ENCODE peak calls at places on chromosome 7, in nine cellular contexts. C is BE2C; L is activated effector memory CD4-positive, alpha-beta T cell treated with Interleukin-2 at 50 U/mL for 16 hours; A is HS-27A; P is HEK293T; J is GM19239; K is EH; N is stimulated activated CD4-positive, alpha-beta T cell treated with anti-CD3 and anti-CD28 coated beads, Interleukin-4, amount 100 ng/mL, for 48 hours; D is DMS153. V is an unnamed sample.
A peak's percentile ranks its signal among the peaks of the same experiment; 100 is the strongest.

GRCh38 chr7:111312966-111313365 is 222.0 kb downstream of the LRRN3 start:
- DNase-seq in N (no peak), L (no peak), A (no peak), K (peak; percentile 45), P (no peak), C (peak; percentile 12), J (no peak), D (no peak), V (no peak)

GRCh38 chr7:128042027-128042426 is 10.8 kb upstream of the LRRC4 start:
- DNase-seq in N (no peak), D (no peak), L (no peak), A (no peak), C (no peak), J (no peak), K (no peak), P (no peak), V (no peak)

GRCh38 chr7:23205861-23206510 is 24.1 kb downstream of the NUP42 start:
- DNase-seq in J (peak; percentile 23), A (no peak), N (no peak), K (no peak), D (no peak), L (no peak), P (no peak), C (no peak), V (no peak)

GRCh38 chr7:92423646-92424045 is 23.6 kb upstream of the GATAD1 start:
- DNase-seq in P (no peak), J (no peak), C (no peak), K (no peak), D (no peak), N (no peak), A (no peak), L (no peak), V (no peak)

GRCh38 chr7:26454180-26454579 is 162.5 kb downstream of the SNX10 start:
- DNase-seq in D (no peak), C (no peak), P (no peak), L (no peak), J (no peak), K (peak; percentile 60), N (no peak), A (no peak), V (no peak)

GRCh38 chr7:110356438-110356837 is 734.5 kb upstream of the LRRN3 start:
- DNase-seq in D (no peak), K (no peak), A (no peak), C (no peak), P (no peak), J (no peak), L (no peak), N (no peak), V (no peak)

GRCh38 chr7:66153691-66154090 is 39.0 kb downstream of the CRCP start:
- DNase-seq in L (no peak), A (no peak), N (no peak), P (no peak), D (no peak), C (no peak), J (no peak), K (no peak), V (no peak)

GRCh38 chr7:158819571-158820203 is 9.6 kb downstream of the ESYT2 start:
- DNase-seq in L (no peak), C (no peak), K (no peak), D (no peak), A (no peak), J (no peak), N (no peak), P (no peak), V (no peak)

GRCh38 chr7:78768859-78769258 is 684.6 kb downstream of the MAGI2 start:
- DNase-seq in J (no peak), K (peak; percentile 27), D (no peak), N (no peak), A (no peak), C (no peak), L (no peak), P (no peak), V (no peak)

V was measured in NCI-H774.